ENCODE peak calls at places on chromosome 14, in ten cellular contexts. One of them, this sample, is unnamed.

GRCh38 chr14:71321556-71322315 is 414.5 kb downstream of the PCNX1 start:
- DNase-seq in activated T-cell treated with anti-CD3 and anti-CD28 coated beads for 48 hours: no peak
- DNase-seq in fibroblast of mammary gland: peak; percentile 67
- DNase-seq in tibial artery: no peak
- DNase-seq in GM13977: no peak
- DNase-seq in NB4: peak; percentile 21
- DNase-seq in ecto neural progenitor cell: no peak
- DNase-seq in CD8-positive, alpha-beta memory T cell: peak; percentile 11
- DNase-seq in SJCRH30: peak; percentile 44
- DNase-seq in anterior cingulate cortex: no peak
- DNase-seq in this sample: no peak

GRCh38 chr14:24051162-24051788 is 534 bp upstream of the CARMIL3 start:
- DNase-seq in ecto neural progenitor cell: no peak
- DNase-seq in tibial artery: no peak
- DNase-seq in activated T-cell treated with anti-CD3 and anti-CD28 coated beads for 48 hours: no peak
- DNase-seq in SJCRH30: no peak
- DNase-seq in CD8-positive, alpha-beta memory T cell: no peak
- DNase-seq in fibroblast of mammary gland: no peak
- DNase-seq in anterior cingulate cortex: no peak
- DNase-seq in GM13977: peak; percentile 29
- DNase-seq in NB4: no peak
- DNase-seq in this sample: peak; percentile 68

GRCh38 chr14:51129130-51129529 is 34.2 kb upstream of the TRIM9 start:
- DNase-seq in SJCRH30: no peak
- DNase-seq in ecto neural progenitor cell: no peak
- DNase-seq in activated T-cell treated with anti-CD3 and anti-CD28 coated beads for 48 hours: no peak
- DNase-seq in anterior cingulate cortex: no peak
- DNase-seq in fibroblast of mammary gland: no peak
- DNase-seq in NB4: no peak
- DNase-seq in GM13977: no peak
- DNase-seq in tibial artery: no peak
- DNase-seq in CD8-positive, alpha-beta memory T cell: no peak
- DNase-seq in this sample: no peak

GRCh38 chr14:89484445-89484844 is 67.4 kb upstream of the FOXN3 start:
- DNase-seq in activated T-cell treated with anti-CD3 and anti-CD28 coated beads for 48 hours: no peak
- DNase-seq in NB4: peak; percentile 90
- DNase-seq in ecto neural progenitor cell: no peak
- DNase-seq in anterior cingulate cortex: no peak
- DNase-seq in CD8-positive, alpha-beta memory T cell: no peak
- DNase-seq in GM13977: no peak
- DNase-seq in SJCRH30: no peak
- DNase-seq in fibroblast of mammary gland: no peak
- DNase-seq in tibial artery: no peak
- DNase-seq in this sample: no peak

GRCh38 chr14:76599141-76599540 is 162.1 kb upstream of the VASH1 start:
- DNase-seq in activated T-cell treated with anti-CD3 and anti-CD28 coated beads for 48 hours: no peak
- DNase-seq in CD8-positive, alpha-beta memory T cell: no peak
- DNase-seq in anterior cingulate cortex: no peak
- DNase-seq in ecto neural progenitor cell: no peak
- DNase-seq in tibial artery: no peak
- DNase-seq in NB4: no peak
- DNase-seq in GM13977: no peak
- DNase-seq in fibroblast of mammary gland: no peak
- DNase-seq in SJCRH30: no peak
- DNase-seq in this sample: no peak

GRCh38 chr14:36952702-36953101 is 219.7 kb downstream of the SLC25A21 start:
- DNase-seq in tibial artery: no peak
- DNase-seq in GM13977: no peak
- DNase-seq in CD8-positive, alpha-beta memory T cell: no peak
- DNase-seq in NB4: no peak
- DNase-seq in anterior cingulate cortex: no peak
- DNase-seq in activated T-cell treated with anti-CD3 and anti-CD28 coated beads for 48 hours: no peak
- DNase-seq in fibroblast of mammary gland: peak; percentile 61
- DNase-seq in SJCRH30: peak; percentile 14
- DNase-seq in ecto neural progenitor cell: no peak
- DNase-seq in this sample: no peak

GRCh38 chr14:58460772-58461171 is 33.3 kb downstream of the KIAA0586 start:
- DNase-seq in CD8-positive, alpha-beta memory T cell: no peak
- DNase-seq in fibroblast of mammary gland: no peak
- DNase-seq in ecto neural progenitor cell: no peak
- DNase-seq in SJCRH30: no peak
- DNase-seq in tibial artery: no peak
- DNase-seq in activated T-cell treated with anti-CD3 and anti-CD28 coated beads for 48 hours: no peak
- DNase-seq in GM13977: no peak
- DNase-seq in anterior cingulate cortex: no peak
- DNase-seq in NB4: no peak
- DNase-seq in this sample: no peak

GRCh38 chr14:102120888-102121287 is 18.8 kb upstream of the WDR20 start:
- DNase-seq in tibial artery: no peak
- DNase-seq in CD8-positive, alpha-beta memory T cell: no peak
- DNase-seq in activated T-cell treated with anti-CD3 and anti-CD28 coated beads for 48 hours: no peak
- DNase-seq in SJCRH30: no peak
- DNase-seq in NB4: no peak
- DNase-seq in ecto neural progenitor cell: no peak
- DNase-seq in GM13977: no peak
- DNase-seq in fibroblast of mammary gland: no peak
- DNase-seq in anterior cingulate cortex: no peak
- DNase-seq in this sample: no peak

GRCh38 chr14:71431169-71431525 is 501.1 kb upstream of the RGS6 start:
- DNase-seq in ecto neural progenitor cell: no peak
- DNase-seq in GM13977: no peak
- DNase-seq in anterior cingulate cortex: no peak
- DNase-seq in CD8-positive, alpha-beta memory T cell: no peak
- DNase-seq in activated T-cell treated with anti-CD3 and anti-CD28 coated beads for 48 hours: no peak
- DNase-seq in fibroblast of mammary gland: no peak
- DNase-seq in NB4: no peak
- DNase-seq in SJCRH30: no peak
- DNase-seq in tibial artery: no peak
- DNase-seq in this sample: no peak

GRCh38 chr14:55074662-55075061 is 23.2 kb downstream of the MAPK1IP1L start:
- DNase-seq in fibroblast of mammary gland: peak; percentile 31
- DNase-seq in GM13977: no peak
- DNase-seq in ecto neural progenitor cell: no peak
- DNase-seq in CD8-positive, alpha-beta memory T cell: no peak
- DNase-seq in NB4: no peak
- DNase-seq in tibial artery: no peak
- DNase-seq in activated T-cell treated with anti-CD3 and anti-CD28 coated beads for 48 hours: no peak
- DNase-seq in SJCRH30: peak; percentile 56
- DNase-seq in anterior cingulate cortex: no peak
- DNase-seq in this sample: no peak

GRCh38 chr14:36238666-36239363 is 62.3 kb upstream of the PTCSC3 start:
- DNase-seq in NB4: peak; percentile 45
- DNase-seq in ecto neural progenitor cell: no peak
- DNase-seq in SJCRH30: peak; percentile 10
- DNase-seq in CD8-positive, alpha-beta memory T cell: no peak
- DNase-seq in GM13977: no peak
- DNase-seq in fibroblast of mammary gland: peak; percentile 92
- DNase-seq in activated T-cell treated with anti-CD3 and anti-CD28 coated beads for 48 hours: no peak
- DNase-seq in anterior cingulate cortex: no peak
- DNase-seq in tibial artery: no peak
- DNase-seq in this sample: no peak

GRCh38 chr14:81031488-81031887 is 76.1 kb downstream of the TSHR start:
- DNase-seq in CD8-positive, alpha-beta memory T cell: no peak
- DNase-seq in activated T-cell treated with anti-CD3 and anti-CD28 coated beads for 48 hours: no peak
- DNase-seq in ecto neural progenitor cell: no peak
- DNase-seq in GM13977: no peak
- DNase-seq in SJCRH30: no peak
- DNase-seq in fibroblast of mammary gland: no peak
- DNase-seq in anterior cingulate cortex: no peak
- DNase-seq in tibial artery: no peak
- DNase-seq in NB4: no peak
- DNase-seq in this sample: no peak

GRCh38 chr14:31070431-31070830 is 44.3 kb upstream of the STRN3 start:
- DNase-seq in NB4: no peak
- DNase-seq in ecto neural progenitor cell: no peak
- DNase-seq in SJCRH30: no peak
- DNase-seq in anterior cingulate cortex: no peak
- DNase-seq in GM13977: no peak
- DNase-seq in CD8-positive, alpha-beta memory T cell: no peak
- DNase-seq in tibial artery: no peak
- DNase-seq in fibroblast of mammary gland: peak; percentile 74
- DNase-seq in activated T-cell treated with anti-CD3 and anti-CD28 coated beads for 48 hours: no peak
- DNase-seq in this sample: no peak

GRCh38 chr14:77106666-77107065 is 8.6 kb downstream of the CIPC start:
- DNase-seq in fibroblast of mammary gland: no peak
- DNase-seq in activated T-cell treated with anti-CD3 and anti-CD28 coated beads for 48 hours: no peak
- DNase-seq in GM13977: no peak
- DNase-seq in NB4: no peak
- DNase-seq in SJCRH30: no peak
- DNase-seq in ecto neural progenitor cell: no peak
- DNase-seq in anterior cingulate cortex: no peak
- DNase-seq in CD8-positive, alpha-beta memory T cell: no peak
- DNase-seq in tibial artery: no peak
- DNase-seq in this sample: no peak

GRCh38 chr14:96083667-96084320 is 44.6 kb downstream of the C14orf132 start:
- DNase-seq in SJCRH30: no peak
- DNase-seq in activated T-cell treated with anti-CD3 and anti-CD28 coated beads for 48 hours: no peak
- DNase-seq in tibial artery: no peak
- DNase-seq in ecto neural progenitor cell: no peak
- DNase-seq in anterior cingulate cortex: no peak
- DNase-seq in NB4: no peak
- DNase-seq in fibroblast of mammary gland: no peak
- DNase-seq in CD8-positive, alpha-beta memory T cell: no peak
- DNase-seq in GM13977: no peak
- DNase-seq in this sample: peak; percentile 29

GRCh38 chr14:29937116-29937515 is 9.5 kb upstream of the PRKD1 start:
- DNase-seq in fibroblast of mammary gland: peak; percentile 61
- DNase-seq in SJCRH30: no peak
- DNase-seq in NB4: no peak
- DNase-seq in ecto neural progenitor cell: no peak
- DNase-seq in CD8-positive, alpha-beta memory T cell: no peak
- DNase-seq in GM13977: no peak
- DNase-seq in anterior cingulate cortex: no peak
- DNase-seq in tibial artery: no peak
- DNase-seq in activated T-cell treated with anti-CD3 and anti-CD28 coated beads for 48 hours: no peak
- DNase-seq in this sample: no peak

GRCh38 chr14:28101992-28102391 is 664.6 kb upstream of the FOXG1 start:
- DNase-seq in activated T-cell treated with anti-CD3 and anti-CD28 coated beads for 48 hours: no peak
- DNase-seq in CD8-positive, alpha-beta memory T cell: no peak
- DNase-seq in fibroblast of mammary gland: no peak
- DNase-seq in GM13977: no peak
- DNase-seq in SJCRH30: peak; percentile 5
- DNase-seq in ecto neural progenitor cell: no peak
- DNase-seq in NB4: no peak
- DNase-seq in anterior cingulate cortex: no peak
- DNase-seq in tibial artery: no peak
- DNase-seq in this sample: no peak

GRCh38 chr14:65772901-65773574 is 360.5 kb downstream of the FUT8 start:
- DNase-seq in NB4: peak; percentile 49
- DNase-seq in anterior cingulate cortex: no peak
- DNase-seq in activated T-cell treated with anti-CD3 and anti-CD28 coated beads for 48 hours: no peak
- DNase-seq in ecto neural progenitor cell: peak; percentile 11
- DNase-seq in SJCRH30: no peak
- DNase-seq in tibial artery: no peak
- DNase-seq in CD8-positive, alpha-beta memory T cell: no peak
- DNase-seq in fibroblast of mammary gland: no peak
- DNase-seq in GM13977: no peak
- DNase-seq in this sample: no peak

GRCh38 chr14:74243051-74243450 is 3.8 kb downstream of the VSX2 start:
- DNase-seq in fibroblast of mammary gland: no peak
- DNase-seq in anterior cingulate cortex: no peak
- DNase-seq in ecto neural progenitor cell: no peak
- DNase-seq in SJCRH30: no peak
- DNase-seq in NB4: no peak
- DNase-seq in tibial artery: no peak
- DNase-seq in GM13977: no peak
- DNase-seq in CD8-positive, alpha-beta memory T cell: no peak
- DNase-seq in activated T-cell treated with anti-CD3 and anti-CD28 coated beads for 48 hours: no peak
- DNase-seq in this sample: no peak

GRCh38 chr14:101056446-101056845 is 152.9 kb upstream of the RTL1 start:
- DNase-seq in NB4: no peak
- DNase-seq in GM13977: no peak
- DNase-seq in fibroblast of mammary gland: peak; percentile 47
- DNase-seq in CD8-positive, alpha-beta memory T cell: no peak
- DNase-seq in tibial artery: no peak
- DNase-seq in SJCRH30: no peak
- DNase-seq in ecto neural progenitor cell: no peak
- DNase-seq in activated T-cell treated with anti-CD3 and anti-CD28 coated beads for 48 hours: no peak
- DNase-seq in anterior cingulate cortex: no peak
- DNase-seq in this sample: peak; percentile 10

GRCh38 chr14:51539571-51540037 is 112.1 kb upstream of the FRMD6 start:
- DNase-seq in CD8-positive, alpha-beta memory T cell: no peak
- DNase-seq in tibial artery: no peak
- DNase-seq in SJCRH30: peak; percentile 70
- DNase-seq in activated T-cell treated with anti-CD3 and anti-CD28 coated beads for 48 hours: no peak
- DNase-seq in NB4: no peak
- DNase-seq in anterior cingulate cortex: no peak
- DNase-seq in fibroblast of mammary gland: peak; percentile 80
- DNase-seq in GM13977: no peak
- DNase-seq in ecto neural progenitor cell: no peak
- DNase-seq in this sample: no peak

GRCh38 chr14:35687335-35687939 is 121.7 kb downstream of the RALGAPA1 start:
- DNase-seq in fibroblast of mammary gland: peak; percentile 60
- DNase-seq in ecto neural progenitor cell: no peak
- DNase-seq in anterior cingulate cortex: no peak
- DNase-seq in activated T-cell treated with anti-CD3 and anti-CD28 coated beads for 48 hours: no peak
- DNase-seq in tibial artery: no peak
- DNase-seq in GM13977: peak; percentile 17
- DNase-seq in CD8-positive, alpha-beta memory T cell: peak; percentile 0
- DNase-seq in NB4: peak; percentile 62
- DNase-seq in SJCRH30: peak; percentile 72
- DNase-seq in this sample: no peak

GRCh38 chr14:103594265-103594664 is 31.5 kb downstream of the COA8 start:
- DNase-seq in ecto neural progenitor cell: peak; percentile 77
- DNase-seq in SJCRH30: peak; percentile 95
- DNase-seq in activated T-cell treated with anti-CD3 and anti-CD28 coated beads for 48 hours: no peak
- DNase-seq in anterior cingulate cortex: peak; percentile 40
- DNase-seq in fibroblast of mammary gland: peak; percentile 29
- DNase-seq in tibial artery: no peak
- DNase-seq in CD8-positive, alpha-beta memory T cell: no peak
- DNase-seq in GM13977: no peak
- DNase-seq in NB4: no peak
- DNase-seq in this sample: peak; percentile 74

GRCh38 chr14:94761348-94761998 is 8.4 kb downstream of the GSC start:
- DNase-seq in ecto neural progenitor cell: no peak
- DNase-seq in fibroblast of mammary gland: peak; percentile 59
- DNase-seq in SJCRH30: no peak
- DNase-seq in tibial artery: peak; percentile 64
- DNase-seq in anterior cingulate cortex: no peak
- DNase-seq in CD8-positive, alpha-beta memory T cell: no peak
- DNase-seq in GM13977: no peak
- DNase-seq in activated T-cell treated with anti-CD3 and anti-CD28 coated beads for 48 hours: no peak
- DNase-seq in NB4: no peak
- DNase-seq in this sample: peak; percentile 89

GRCh38 chr14:63470877-63471565 is 72.2 kb downstream of the PPP2R5E start:
- DNase-seq in CD8-positive, alpha-beta memory T cell: no peak
- DNase-seq in anterior cingulate cortex: no peak
- DNase-seq in ecto neural progenitor cell: no peak
- DNase-seq in tibial artery: no peak
- DNase-seq in NB4: peak; percentile 49
- DNase-seq in activated T-cell treated with anti-CD3 and anti-CD28 coated beads for 48 hours: no peak
- DNase-seq in SJCRH30: no peak
- DNase-seq in fibroblast of mammary gland: peak; percentile 82
- DNase-seq in GM13977: peak; percentile 53
- DNase-seq in this sample: no peak

GRCh38 chr14:91249841-91250616 is 5.5 kb upstream of the GPR68 start:
- DNase-seq in CD8-positive, alpha-beta memory T cell: no peak
- DNase-seq in GM13977: peak; percentile 83
- DNase-seq in ecto neural progenitor cell: peak; percentile 67
- DNase-seq in anterior cingulate cortex: no peak
- DNase-seq in activated T-cell treated with anti-CD3 and anti-CD28 coated beads for 48 hours: no peak
- DNase-seq in tibial artery: no peak
- DNase-seq in NB4: peak; percentile 91
- DNase-seq in SJCRH30: peak; percentile 70
- DNase-seq in fibroblast of mammary gland: no peak
- DNase-seq in this sample: no peak

GRCh38 chr14:94751956-94752355 is 18.0 kb downstream of the GSC start:
- DNase-seq in tibial artery: no peak
- DNase-seq in activated T-cell treated with anti-CD3 and anti-CD28 coated beads for 48 hours: no peak
- DNase-seq in fibroblast of mammary gland: no peak
- DNase-seq in SJCRH30: no peak
- DNase-seq in CD8-positive, alpha-beta memory T cell: no peak
- DNase-seq in anterior cingulate cortex: no peak
- DNase-seq in GM13977: no peak
- DNase-seq in ecto neural progenitor cell: no peak
- DNase-seq in NB4: no peak
- DNase-seq in this sample: peak; percentile 22

GRCh38 chr14:53924754-53925153 is 31.9 kb downstream of the BMP4 start:
- DNase-seq in SJCRH30: no peak
- DNase-seq in ecto neural progenitor cell: no peak
- DNase-seq in NB4: no peak
- DNase-seq in fibroblast of mammary gland: peak; percentile 87
- DNase-seq in tibial artery: no peak
- DNase-seq in CD8-positive, alpha-beta memory T cell: no peak
- DNase-seq in anterior cingulate cortex: no peak
- DNase-seq in activated T-cell treated with anti-CD3 and anti-CD28 coated beads for 48 hours: no peak
- DNase-seq in GM13977: no peak
- DNase-seq in this sample: no peak

This sample was measured in sigmoid colon.